ENCODE peak calls at places on chromosomes 1 and 21, in ten cellular contexts. A, Y, S, P, N, L, K, O, T and U are unnamed samples.

GRCh38 chr1:225378880-225379279 is 49.0 kb downstream of the LBR start:
- DNase-seq in A (peak), S (peak), Y (no peak), K (no peak), P (peak), L (peak), N (peak), T (peak), O (peak), U (no peak)

GRCh38 chr1:204583909-204584632 is 67.9 kb downstream of the MDM4 start:
- DNase-seq in A (no peak), S (no peak), O (no peak), T (peak), N (no peak), L (peak), K (no peak), Y (no peak), P (no peak), U (no peak)

GRCh38 chr1:19374402-19374801 is 62.3 kb downstream of the SLC66A1 start:
- DNase-seq in N (peak), Y (no peak), P (peak), A (no peak), S (no peak), T (no peak), K (no peak), O (no peak), L (no peak), U (peak)

GRCh38 chr1:237677979-237678378 is 212.7 kb downstream of the ZP4 start:
- DNase-seq in P (no peak), O (peak), A (peak), Y (no peak), N (no peak), K (no peak), T (no peak), S (no peak), L (peak), U (no peak)

GRCh38 chr1:94092210-94092613 is 28.7 kb downstream of the ABCA4 start:
- DNase-seq in P (no peak), L (no peak), Y (no peak), K (no peak), A (peak), S (no peak), O (no peak), T (no peak), N (no peak), U (no peak)

GRCh38 chr1:29356663-29357062 is 120.3 kb downstream of the PTPRU start:
- DNase-seq in O (no peak), T (no peak), K (no peak), S (no peak), N (peak), A (no peak), L (peak), Y (no peak), P (peak), U (no peak)

GRCh38 chr1:241610056-241610815 is 29.9 kb downstream of the CHML start:
- DNase-seq in T (no peak), L (peak), O (peak), A (no peak), P (peak), N (no peak), Y (no peak), S (peak), K (no peak), U (no peak)

GRCh38 chr1:14922942-14923341 is 230.6 kb upstream of the TMEM51 start:
- DNase-seq in Y (no peak), N (no peak), O (no peak), P (no peak), K (no peak), L (no peak), S (no peak), A (no peak), T (no peak), U (no peak)

GRCh38 chr1:39526466-39527189 is 35.2 kb downstream of the BMP8A start:
- DNase-seq in O (no peak), A (no peak), S (no peak), L (no peak), K (no peak), P (no peak), N (no peak), T (no peak), Y (no peak), U (no peak)

GRCh38 chr1:176531896-176532892 is 69.2 kb downstream of the PAPPA2 start:
- DNase-seq in P (no peak), N (no peak), S (no peak), K (no peak), L (no peak), A (no peak), Y (no peak), T (no peak), O (no peak), U (no peak)

DNA sequence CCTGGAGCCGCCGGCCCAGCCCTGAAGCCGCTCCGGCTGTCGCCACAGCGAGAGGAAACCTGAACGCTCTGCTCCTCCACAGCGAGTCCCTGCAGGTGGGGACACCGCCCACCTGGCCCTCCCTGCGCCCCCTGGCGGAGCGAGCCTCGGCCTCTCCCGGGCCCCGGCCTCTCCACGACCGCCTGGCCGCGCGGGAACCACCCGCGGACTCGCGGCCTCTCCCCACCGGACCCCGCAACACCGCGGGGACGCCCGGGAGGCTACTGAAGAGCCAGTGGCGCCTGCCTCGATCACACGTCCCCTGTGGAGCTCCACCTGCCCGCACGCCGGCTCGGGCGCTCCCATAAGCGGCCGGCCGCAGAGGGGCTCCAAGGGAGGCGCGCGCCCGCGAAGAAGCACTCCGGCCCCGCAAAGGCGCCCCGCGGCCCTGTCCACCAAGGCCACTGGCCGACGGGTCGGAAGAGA is 109.6 kb downstream of the KCNN3 start:
- DNase-seq in K (peak), P (peak), S (peak), L (peak), O (peak), Y (no peak), N (peak), A (no peak), T (peak), U (peak)
- TF ChIP-seq CTCF in K (peak), P (peak), S (peak), L (peak), O (peak), Y (peak), N (peak), A (peak), T (peak), U (peak)

GRCh38 chr1:243748706-243749283 is 101.2 kb downstream of the AKT3 start:
- DNase-seq in S (peak), Y (no peak), L (peak), O (peak), T (no peak), K (no peak), A (peak), N (no peak), P (peak), U (no peak)

GRCh38 chr1:243746736-243747135 is 103.3 kb downstream of the AKT3 start:
- DNase-seq in P (no peak), O (no peak), A (no peak), L (no peak), Y (no peak), T (no peak), S (no peak), N (peak), K (no peak), U (no peak)

GRCh38 chr1:243742814-243743213 is 107.2 kb downstream of the AKT3 start:
- DNase-seq in L (peak), K (no peak), O (peak), T (no peak), P (no peak), Y (no peak), S (peak), A (peak), N (no peak), U (no peak)

GRCh38 chr1:243748227-243748626 is 101.8 kb downstream of the AKT3 start:
- DNase-seq in O (no peak), A (no peak), S (no peak), K (no peak), T (no peak), Y (no peak), P (no peak), N (no peak), L (no peak), U (no peak)

DNA sequence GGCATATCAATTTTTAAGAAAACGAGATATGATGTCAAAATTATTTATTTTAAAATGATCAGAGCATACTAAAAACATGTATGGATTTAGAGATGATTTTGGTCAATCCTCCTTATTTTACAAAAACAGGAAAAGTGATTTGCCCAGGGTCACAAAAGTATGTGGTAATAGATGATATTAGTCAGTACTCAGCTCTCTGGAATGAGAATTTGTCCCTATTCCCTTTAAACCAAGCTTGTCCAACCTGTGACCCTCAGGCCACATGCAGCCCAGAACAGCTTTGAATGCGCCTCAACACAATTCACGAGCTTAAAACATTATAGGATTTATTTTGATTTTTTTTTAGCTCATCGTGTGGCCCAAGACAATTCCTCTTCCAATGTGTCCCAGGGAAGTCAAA is 104.7 kb downstream of the AKT3 start:
- DNase-seq in A (peak), Y (no peak), P (no peak), L (peak), K (no peak), N (no peak), O (no peak), S (peak), T (no peak), U (no peak)
- TF ChIP-seq CTCF in A (no peak), Y (no peak), P (no peak), L (no peak), K (no peak), N (no peak), O (no peak), S (no peak), T (no peak), U (no peak)

GRCh38 chr1:6601049-6601864 is 1.4 kb downstream of the KLHL21 start:
- DNase-seq in Y (peak), T (peak), L (peak), N (peak), A (peak), P (peak), K (peak), O (peak), S (peak), U (no peak)
- TF ChIP-seq CTCF in Y (no peak), T (no peak), L (no peak), N (no peak), A (no peak), P (peak), K (no peak), O (no peak), S (peak), U (no peak)

GRCh38 chr1:20702416-20702815 is 15.4 kb downstream of the KIF17 start:
- DNase-seq in Y (no peak), S (peak), K (no peak), L (peak), T (no peak), A (peak), P (peak), O (peak), N (no peak), U (no peak)
- TF ChIP-seq CTCF in Y (no peak), S (peak), K (no peak), L (peak), T (peak), A (peak), P (peak), O (peak), N (peak), U (peak)

DNA sequence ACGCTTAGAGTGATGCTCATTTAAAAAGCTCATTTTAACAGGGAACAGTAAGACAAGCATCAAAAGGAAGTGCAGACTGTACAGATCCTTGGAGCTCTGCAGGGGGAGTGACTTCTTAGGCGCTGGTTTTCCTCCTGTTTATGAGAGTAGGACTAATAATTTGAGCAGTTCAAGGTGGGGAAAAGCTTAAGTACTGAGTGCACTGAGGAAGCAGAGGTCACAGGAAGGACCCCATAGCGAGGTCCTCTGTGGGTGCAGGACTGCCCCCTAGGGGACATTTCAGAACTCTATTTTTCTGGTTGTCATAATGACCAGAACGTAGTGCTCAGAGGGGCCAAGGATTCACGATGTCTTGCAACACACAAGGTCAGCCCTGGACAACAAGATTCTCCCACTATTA is 112.1 kb downstream of the HLCS start:
- DNase-seq in P (peak), K (no peak), A (peak), O (peak), Y (no peak), T (no peak), N (peak), S (peak), L (peak), U (peak)
- TF ChIP-seq CTCF in P (peak), K (peak), A (peak), O (peak), Y (peak), T (peak), N (peak), S (peak), L (peak), U (peak)

DNA sequence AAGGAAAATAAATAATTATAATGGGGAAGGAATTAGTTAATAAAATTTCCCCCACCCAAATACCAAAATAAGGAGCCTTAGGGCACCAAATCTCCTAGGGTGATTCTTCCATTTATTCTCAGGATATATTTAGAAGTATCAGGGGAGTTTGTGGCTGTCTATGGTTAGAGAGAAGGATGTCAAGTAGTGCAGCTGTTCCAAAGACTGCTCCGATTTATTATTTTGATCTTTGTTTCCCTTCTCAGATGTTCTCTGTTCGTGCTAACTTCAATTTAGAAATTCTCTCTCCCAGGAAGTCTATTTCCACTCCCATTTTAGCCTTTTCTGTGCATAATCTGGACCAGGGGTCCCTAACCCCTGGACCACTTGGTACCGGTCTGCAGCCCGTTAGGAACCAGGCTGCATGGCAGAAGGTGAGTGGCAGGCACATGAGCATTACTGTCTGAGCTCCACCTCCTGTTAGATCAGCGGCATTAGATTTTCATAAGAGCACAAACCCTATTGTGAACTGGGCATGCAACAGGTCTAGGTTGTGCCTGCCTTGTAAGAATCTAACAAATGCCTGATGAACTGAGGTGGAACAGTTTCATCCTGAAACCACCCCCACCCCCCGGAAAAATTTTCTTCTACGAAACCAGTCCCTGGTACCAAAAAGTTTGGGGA is 9.3 kb upstream of the MAST2 start:
- DNase-seq in T (no peak), K (no peak), P (no peak), A (no peak), O (no peak), L (peak), Y (no peak), N (no peak), S (peak), U (no peak)
- TF ChIP-seq CTCF in T (no peak), K (no peak), P (no peak), A (no peak), O (no peak), L (no peak), Y (peak), N (no peak), S (no peak), U (no peak)

GRCh38 chr1:229170274-229170673 is 100.6 kb upstream of the RAB4A start:
- DNase-seq in S (no peak), T (no peak), P (no peak), Y (no peak), K (no peak), O (no peak), L (no peak), N (no peak), A (no peak), U (no peak)
- TF ChIP-seq CTCF in S (no peak), T (no peak), P (no peak), Y (no peak), K (no peak), O (no peak), L (no peak), N (no peak), A (no peak), U (no peak)

DNA sequence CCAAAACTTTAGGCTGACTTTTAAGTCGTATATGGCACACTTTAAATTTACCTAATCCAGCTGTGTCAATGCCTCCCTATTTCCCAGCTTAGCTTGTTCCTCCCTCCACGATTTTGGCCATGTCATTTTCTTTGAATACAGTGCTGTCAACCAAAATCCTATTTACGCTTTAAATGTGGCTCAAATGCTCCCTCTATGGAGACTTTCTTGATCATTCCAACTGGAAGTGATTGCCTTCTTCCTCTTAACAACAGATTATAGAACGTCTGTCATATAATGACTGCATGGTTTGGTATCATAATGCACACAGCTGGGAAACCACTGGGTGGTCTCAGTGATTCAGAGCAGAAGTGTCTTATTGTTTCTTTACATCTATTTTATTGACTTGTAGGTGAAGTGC is 18.9 kb upstream of the BATF3 start:
- DNase-seq in T (no peak), S (peak), K (no peak), P (no peak), A (peak), N (no peak), L (peak), Y (no peak), O (peak), U (no peak)
- TF ChIP-seq CTCF in T (peak), S (peak), K (no peak), P (peak), A (peak), N (peak), L (peak), Y (no peak), O (peak), U (no peak)

GRCh38 chr1:214550339-214551051 is 907 bp downstream of the PTPN14 start:
- DNase-seq in L (peak), Y (no peak), A (no peak), P (no peak), N (no peak), T (no peak), S (no peak), O (no peak), K (no peak), U (no peak)
- TF ChIP-seq CTCF in L (no peak), Y (no peak), A (no peak), P (no peak), N (no peak), T (no peak), S (no peak), O (peak), K (no peak), U (peak)